ENCODE peak calls at places on chromosome 19, in eight cellular contexts. V is heart right ventricle, D is AG04450, X is neuronal stem cell, W is lung, U is psoas muscle, R is mesendoderm, B is ovary. C is an unnamed sample. For H3K27me3, the result is how much of the 10 kb centered on the place peaks cover.

GRCh38 chr19:4889034-4889825 is 13.5 kb downstream of the ARRDC5 start:
- DNase-seq in X (no peak), B (no peak), U (no peak), D (no peak), V (no peak), R (no peak), W (no peak), C (no peak)

GRCh38 chr19:3606174-3606689 is 443 bp downstream of the TBXA2R start:
- DNase-seq in X (no peak), U (no peak), V (no peak), D (no peak), R (peak), B (peak), W (no peak), C (no peak)

GRCh38 chr19:1363599-1363998 is 20.1 kb upstream of the NDUFS7 start:
- DNase-seq in W (no peak), B (no peak), R (no peak), V (no peak), U (no peak), X (no peak), D (no peak), C (no peak)

GRCh38 chr19:46602392-46603194 is 1.5 kb downstream of the CALM3 start:
- DNase-seq in V (no peak), U (no peak), W (no peak), X (no peak), D (no peak), B (peak), R (no peak), C (no peak)

GRCh38 chr19:41575998-41576397 is at the start of gene CEACAM21:
- DNase-seq in D (no peak), X (no peak), U (peak), V (peak), B (no peak), W (peak), R (no peak), C (no peak)

GRCh38 chr19:34350161-34350561 is 14.8 kb upstream of the GPI start:
- DNase-seq in D (no peak), R (no peak), X (no peak), V (no peak), U (no peak), W (no peak), B (no peak), C (no peak)

GRCh38 chr19:46624958-46625661 is at the start of gene PTGIR:
- DNase-seq in V (peak), X (no peak), R (peak), D (no peak), U (peak), W (peak), B (no peak), C (peak)

GRCh38 chr19:51689751-51690358 is 3.3 kb upstream of the SPACA6 start:
- DNase-seq in B (peak), D (no peak), R (peak), W (peak), U (peak), X (peak), V (peak), C (no peak)

GRCh38 chr19:14467816-14468215 is 7.3 kb downstream of the PTGER1 start:
- DNase-seq in W (no peak), X (no peak), V (no peak), U (no peak), R (peak), D (no peak), B (no peak), C (no peak)

GRCh38 chr19:58128041-58128685 is 22.4 kb downstream of the ZNF329 start:
- DNase-seq in D (no peak), V (no peak), U (no peak), X (no peak), W (no peak), B (no peak), R (peak), C (no peak)

GRCh38 chr19:40687525-40688016 is 2.9 kb downstream of the NUMBL start:
- DNase-seq in X (no peak), U (peak), D (no peak), V (peak), W (peak), R (no peak), B (peak), C (peak)

GRCh38 chr19:34360354-34360909 is 4.6 kb upstream of the GPI start:
- DNase-seq in R (no peak), D (no peak), B (no peak), V (no peak), W (no peak), X (no peak), U (no peak), C (no peak)

GRCh38 chr19:51926784-51927741 is at the start of gene ZNF613:
- DNase-seq in B (peak), W (peak), V (peak), X (peak), D (peak), U (peak), R (peak), C (peak)

GRCh38 chr19:51196181-51196580 is 28.7 kb upstream of the CD33 start:
- DNase-seq in V (no peak), R (no peak), D (no peak), X (no peak), B (no peak), W (no peak), U (no peak), C (no peak)

GRCh38 chr19:33194884-33195710 is 967 bp downstream of the LRP3 start:
- DNase-seq in V (no peak), U (peak), X (no peak), R (peak), B (peak), D (no peak), W (no peak), C (no peak)

GRCh38 chr19:8641908-8642547 is 11.6 kb downstream of the NFILZ start:
- DNase-seq in V (no peak), R (peak), X (no peak), U (no peak), W (no peak), B (no peak), D (no peak), C (no peak)

GRCh38 chr19:45767410-45767880 is 1.6 kb downstream of the SIX5 start:
- DNase-seq in U (peak), B (peak), D (peak), R (peak), X (peak), W (peak), V (peak), C (no peak)

GRCh38 chr19:19530423-19530804 is 1.7 kb downstream of the YJEFN3 start:
- DNase-seq in D (no peak), X (no peak), R (peak), B (no peak), V (no peak), U (no peak), W (no peak), C (no peak)

GRCh38 chr19:24177686-24178085 is 90.7 kb downstream of the ZNF254 start:
- DNase-seq in W (no peak), D (no peak), U (no peak), R (no peak), V (no peak), B (no peak), X (no peak), C (no peak)

GRCh38 chr19:33675501-33676124 is 53.9 kb downstream of the CHST8 start:
- DNase-seq in W (no peak), U (no peak), R (no peak), X (no peak), B (no peak), D (no peak), V (no peak), C (no peak)

GRCh38 chr19:46206176-46206575 is 23.4 kb upstream of the IGFL1 start:
- DNase-seq in X (no peak), D (no peak), U (peak), R (no peak), B (no peak), V (no peak), W (no peak), C (no peak)

GRCh38 chr19:54691582-54692293 is 29.0 kb downstream of the LILRB4 start:
- DNase-seq in B (no peak), W (no peak), V (no peak), D (no peak), U (no peak), R (no peak), X (no peak), C (no peak)

GRCh38 chr19:42023121-42023942 is 29.3 kb upstream of the ATP1A3 start:
- DNase-seq in D (no peak), R (peak), U (no peak), V (no peak), W (no peak), X (no peak), B (no peak), C (no peak)

GRCh38 chr19:53008061-53008778 is 5.5 kb upstream of the ERVV-1 start:
- DNase-seq in R (no peak), U (no peak), D (no peak), B (no peak), W (no peak), X (no peak), V (no peak), C (no peak)

GRCh38 chr19:49591731-49592485 is 926 bp downstream of the PRR12 start:
- DNase-seq in B (peak), R (peak), V (peak), U (peak), W (peak), X (no peak), D (no peak), C (no peak)

GRCh38 chr19:21749090-21749489 is 18.3 kb downstream of the ZNF100 start:
- DNase-seq in U (no peak), W (no peak), D (no peak), R (no peak), X (no peak), V (no peak), B (no peak), C (no peak)

GRCh38 chr19:30222428-30222873 is 149.7 kb upstream of the ZNF536 start:
- DNase-seq in W (no peak), D (no peak), X (no peak), B (no peak), R (peak), V (peak), U (no peak), C (no peak)

DNA sequence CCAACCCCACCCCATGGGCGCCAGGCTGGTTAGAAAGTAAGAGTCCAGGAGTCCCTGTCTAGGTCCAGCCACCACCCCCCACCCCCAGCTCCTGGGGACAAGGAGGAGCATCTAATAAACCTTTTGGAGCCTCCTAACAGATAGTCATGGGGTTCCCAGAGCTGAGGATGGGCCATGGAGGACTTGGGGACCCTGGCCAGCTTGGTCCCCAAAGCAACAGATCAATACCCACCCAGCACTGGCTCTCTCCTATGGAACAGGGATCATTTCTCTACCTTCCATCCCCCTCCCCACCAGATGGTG is 9.4 kb downstream of the NR2F6 start:
- DNase-seq in U (no peak), V (no peak), X (no peak), W (no peak), D (no peak), R (peak), B (peak), C (no peak)
- H3K27ac ChIP-seq in U (peak), V (peak), X (peak), W (peak), D (peak), R (peak), B (no peak), C (peak)

DNA sequence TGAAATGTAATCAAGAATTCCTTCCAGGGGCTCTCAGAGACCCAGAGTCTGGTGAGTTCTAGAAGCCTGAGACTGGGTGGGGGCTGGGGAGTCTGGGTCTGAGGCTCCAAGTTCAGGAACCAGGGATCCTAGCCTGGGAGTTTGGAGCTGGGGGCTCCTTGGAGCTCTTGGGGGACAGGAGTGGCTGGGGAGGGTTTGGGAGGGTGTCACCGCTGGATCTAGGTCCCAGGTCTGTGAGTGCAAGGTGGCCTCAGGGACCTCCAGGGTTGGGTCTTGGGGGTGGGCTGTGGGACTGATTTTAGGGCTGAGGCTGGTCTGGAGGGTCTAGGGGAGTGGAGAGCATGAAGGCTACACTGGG is 1.1 kb downstream of the SYCN start:
- DNase-seq in W (no peak), D (no peak), V (no peak), U (no peak), X (no peak), B (no peak), R (no peak), C (no peak)
- H3K27me3 ChIP-seq in W (under half), D (under half), V (under half), U (half or more), X (under half), B (under half), R (under half), C (under half)

DNA sequence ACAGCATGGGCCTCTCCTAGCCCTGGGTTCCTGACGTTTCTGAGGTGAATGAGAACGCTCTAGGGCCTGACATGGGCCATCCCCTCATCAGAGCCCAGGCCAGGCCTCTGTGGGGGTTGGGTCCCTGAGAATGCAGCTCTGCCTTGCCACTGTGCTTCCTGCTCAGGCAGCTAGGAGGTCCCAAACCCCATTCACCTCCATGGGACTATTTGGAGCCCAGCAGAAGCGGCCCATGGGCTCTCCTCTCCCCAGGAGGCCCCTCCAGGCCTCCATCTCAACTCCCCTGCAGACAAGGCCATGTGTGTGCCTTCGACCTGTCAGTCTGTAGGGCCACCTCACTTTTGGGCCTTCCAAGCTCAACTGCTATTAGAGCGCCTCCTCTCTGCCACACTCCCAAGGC is 36.9 kb downstream of the ELL start:
- DNase-seq in X (no peak), B (no peak), U (no peak), D (no peak), W (no peak), R (peak), V (no peak), C (no peak)
- H3K4me3 ChIP-seq in X (no peak), B (no peak), U (no peak), D (no peak), W (no peak), R (no peak), V (no peak), C (no peak)

GRCh38 chr19:7098096-7098495 is 28.6 kb downstream of the ZNF557 start:
- DNase-seq in D (no peak), B (no peak), V (no peak), U (no peak), W (no peak), R (no peak), X (no peak), C (no peak)
- H3K27ac ChIP-seq in D (no peak), B (no peak), V (peak), U (peak), W (no peak), R (no peak), X (no peak), C (peak)

DNA sequence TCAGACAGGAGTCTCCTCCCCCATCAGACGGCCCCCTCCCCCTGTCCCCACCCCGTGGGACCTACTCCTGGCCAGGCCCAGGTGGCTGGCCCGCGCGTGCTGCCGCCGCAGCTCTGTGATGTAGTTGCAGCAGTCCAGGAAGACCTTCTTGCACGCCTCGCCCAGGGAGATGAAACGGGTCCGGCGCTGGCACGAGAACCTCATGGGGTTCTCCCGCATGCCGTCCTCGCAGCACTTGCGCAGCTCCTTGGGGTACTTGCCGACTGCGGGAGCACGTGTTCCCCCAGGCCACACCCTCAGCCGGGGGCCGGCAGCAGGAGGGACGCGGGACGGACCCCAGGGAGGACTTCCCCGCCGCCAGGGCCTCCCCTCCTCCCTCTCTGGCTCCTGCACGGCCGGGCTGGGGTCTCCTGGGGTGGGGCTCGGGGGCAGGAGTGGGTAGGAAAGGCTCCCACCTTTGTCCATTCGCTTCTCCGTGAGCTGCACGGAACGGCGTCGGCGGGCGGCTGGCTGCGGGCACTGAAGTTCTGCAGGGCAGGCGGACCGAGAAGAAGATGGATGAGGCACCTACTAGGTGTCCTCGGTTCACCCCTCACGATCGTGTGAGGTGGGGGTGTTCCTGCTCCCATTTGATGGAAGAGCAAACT is 13.3 kb downstream of the C3 start:
- DNase-seq in D (no peak), W (no peak), U (no peak), B (no peak), R (no peak), X (no peak), V (no peak), C (no peak)
- H3K27me3 ChIP-seq in D (under half), W (under half), U (under half), B (under half), R (under half), X (under half), V (under half), C (under half)

GRCh38 chr19:47780215-47780551 is 1.7 kb downstream of the SELENOW start:
- DNase-seq in B (no peak), W (no peak), V (no peak), R (no peak), U (no peak), D (no peak), X (no peak), C (no peak)
- H3K4me3 ChIP-seq in B (peak), W (peak), V (peak), R (no peak), U (peak), D (peak), X (peak), C (peak)

DNA sequence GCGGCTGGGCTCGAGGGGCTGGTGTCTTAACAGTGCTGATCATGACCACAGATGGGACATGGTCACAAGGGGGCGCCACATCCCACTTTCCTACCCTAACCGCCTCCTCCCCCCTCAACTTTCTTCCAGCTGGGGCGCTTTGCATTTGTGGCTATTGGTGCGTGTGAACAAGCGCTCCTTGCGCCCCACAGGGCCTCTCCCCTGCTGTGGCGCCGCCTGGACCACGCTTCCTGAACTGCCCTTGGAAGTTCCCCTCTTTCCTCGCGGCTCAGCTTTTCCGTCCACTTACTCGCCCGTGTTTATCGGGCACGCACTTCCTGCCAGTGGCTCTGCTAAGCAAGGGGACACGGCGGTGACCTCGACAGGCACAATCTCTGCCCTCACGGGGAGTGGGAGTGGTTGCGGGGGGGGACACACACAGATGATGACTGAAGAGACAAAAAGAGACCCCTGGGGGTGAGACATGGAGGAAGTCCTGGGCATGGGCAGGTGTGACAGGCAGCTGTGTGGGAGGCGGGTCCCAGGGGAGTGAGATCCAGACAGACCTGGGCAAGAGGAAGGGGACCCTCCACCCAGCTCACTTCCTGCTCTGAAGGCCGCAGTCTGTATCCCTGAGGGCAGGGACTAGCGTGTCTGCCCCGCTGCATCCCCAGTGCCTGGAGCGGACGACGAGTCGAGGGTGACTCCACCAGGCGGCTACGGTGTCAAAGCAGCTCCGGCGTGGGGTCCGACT is 40.3 kb downstream of the ZNF787 start:
- DNase-seq in R (peak), W (peak), X (peak), D (peak), B (peak), V (peak), U (peak), C (no peak)
- H3K27ac ChIP-seq in R (no peak), W (peak), X (no peak), D (no peak), B (no peak), V (peak), U (no peak), C (no peak)

GRCh38 chr19:10430505-10431253 is 10.3 kb downstream of the PDE4A start:
- DNase-seq in B (no peak), U (peak), V (peak), W (peak), X (no peak), R (no peak), D (no peak), C (no peak)
- H3K27me3 ChIP-seq in B (under half), U (under half), V (under half), W (under half), X (half or more), R (under half), D (under half), C (under half)

C was measured in thoracic aorta.